ENCODE peak calls at places on chromosomes 11 and 22, in four cellular contexts. F, H, T and L are unnamed samples.

GRCh38 chr11:73997120-73997772 is 11.6 kb downstream of the UCP3 start:
- DNase-seq in F (no peak), H (no peak), T (no peak), L (no peak)

GRCh38 chr11:57310630-57311086 is 14.1 kb downstream of the TNKS1BP1 start:
- DNase-seq in F (no peak), H (no peak), T (no peak), L (no peak)

GRCh38 chr11:114219559-114220349 is 76.4 kb upstream of the NNMT start:
- DNase-seq in F (no peak), H (no peak), T (no peak), L (no peak)

GRCh38 chr22:45290410-45290936 is 5.7 kb downstream of the UPK3A start:
- DNase-seq in F (no peak), H (no peak), T (no peak), L (no peak)

GRCh38 chr11:35014352-35014751 is 97.9 kb downstream of the PDHX start:
- DNase-seq in F (no peak), H (peak; percentile 78), T (no peak), L (no peak)

GRCh38 chr11:17445240-17445795 is 31.3 kb downstream of the ABCC8 start:
- DNase-seq in F (no peak), H (no peak), T (no peak), L (no peak)

GRCh38 chr11:70696076-70696475 is 297.7 kb downstream of the CTTN start:
- DNase-seq in F (no peak), H (no peak), T (no peak), L (no peak)

GRCh38 chr22:35217541-35217940 is 39.8 kb upstream of the HMGXB4 start:
- DNase-seq in F (no peak), H (no peak), T (no peak), L (no peak)